ENCODE peak calls at places on chromosome 1, in seven cellular contexts. X is prostate gland, I is fibroblast of villous mesenchyme, F is stomach, T is lower lobe of right lung, R is fibroblast of lung, B is IMR-90. W is an unnamed sample.

GRCh38 chr1:174877208-174877673 is 122.5 kb upstream of the CACYBP start:
- DNase-seq in X (no peak), I (no peak), F (peak), T (no peak), R (no peak), B (no peak), W (peak)

GRCh38 chr1:91889717-91890459 is 3.9 kb upstream of the TGFBR3 start:
- DNase-seq in X (peak), I (peak), F (no peak), T (no peak), R (peak), B (peak), W (peak)

GRCh38 chr1:6490181-6491075 is 1.0 kb downstream of the PLEKHG5 start:
- DNase-seq in X (peak), I (peak), F (peak), T (peak), R (peak), B (peak), W (peak)

GRCh38 chr1:15020943-15021745 is 132.4 kb upstream of the TMEM51 start:
- DNase-seq in X (no peak), I (no peak), F (no peak), T (no peak), R (no peak), B (no peak), W (no peak)

GRCh38 chr1:231612393-231613089 is 14.0 kb upstream of the DISC1 start:
- DNase-seq in X (no peak), I (no peak), F (peak), T (peak), R (no peak), B (no peak), W (no peak)

GRCh38 chr1:36856126-36856525 is 178.2 kb downstream of the GRIK3 start:
- DNase-seq in X (no peak), I (no peak), F (no peak), T (no peak), R (no peak), B (no peak), W (no peak)

GRCh38 chr1:209886219-209886536 is 51.8 kb upstream of the SYT14 start:
- DNase-seq in X (no peak), I (no peak), F (no peak), T (no peak), R (no peak), B (no peak), W (no peak)

GRCh38 chr1:100868364-100868995 is 26.2 kb downstream of the EXTL2 start:
- DNase-seq in X (no peak), I (peak), F (no peak), T (no peak), R (peak), B (peak), W (no peak)

GRCh38 chr1:35717911-35718476 is 690 bp downstream of the C1orf216 start:
- DNase-seq in X (no peak), I (peak), F (peak), T (peak), R (peak), B (peak), W (peak)

GRCh38 chr1:71357708-71358107 is 276.9 kb upstream of the ZRANB2 start:
- DNase-seq in X (no peak), I (no peak), F (no peak), T (no peak), R (no peak), B (no peak), W (no peak)
- TF ChIP-seq CTCF in X (no peak), I (peak), F (no peak), T (no peak), R (no peak), B (no peak), W (no peak)

GRCh38 chr1:10948463-10948775 is 64.0 kb upstream of the TARDBP start:
- DNase-seq in X (no peak), I (no peak), F (no peak), T (no peak), R (no peak), B (no peak), W (no peak)
- TF ChIP-seq CTCF in X (no peak), I (no peak), F (no peak), T (no peak), R (no peak), B (no peak), W (no peak)

DNA sequence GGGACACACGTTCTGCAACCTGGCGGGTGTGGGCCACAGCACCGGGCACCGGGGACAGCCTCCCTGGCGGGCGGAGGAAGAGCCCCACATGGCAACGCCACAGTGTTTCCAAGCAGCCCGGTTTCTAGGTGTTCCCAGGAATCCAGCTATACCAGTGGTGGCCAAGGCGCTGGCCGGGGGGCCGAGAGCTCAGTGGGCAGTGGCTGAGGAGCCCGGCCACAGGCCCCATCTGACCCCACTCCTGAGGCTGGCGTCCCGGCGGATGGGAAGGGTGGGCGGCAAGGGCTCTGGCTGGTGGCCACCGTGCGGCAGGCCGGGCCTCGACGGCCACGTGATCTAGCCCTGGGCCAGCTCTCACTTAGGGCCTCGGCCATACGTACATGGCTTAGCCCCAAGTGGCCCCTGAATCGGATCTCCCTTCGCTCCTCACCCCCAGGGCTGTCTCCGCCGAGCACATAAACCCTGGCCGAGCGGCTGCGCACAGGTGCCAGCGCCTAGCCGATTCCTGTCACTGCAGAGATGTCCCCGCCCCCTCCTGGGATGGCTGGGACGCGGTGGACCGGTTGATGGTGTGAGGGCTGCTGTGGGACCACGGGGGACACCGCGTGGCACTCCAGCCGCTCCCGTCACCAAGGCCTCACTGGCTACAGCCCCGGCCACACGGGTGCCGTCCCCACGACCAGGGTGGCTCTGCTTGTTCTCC is 68.6 kb downstream of the MORN1 start:
- DNase-seq in X (no peak), I (no peak), F (no peak), T (peak), R (no peak), B (no peak), W (peak)
- TF ChIP-seq CTCF in X (no peak), I (no peak), F (no peak), T (peak), R (no peak), B (no peak), W (no peak)

DNA sequence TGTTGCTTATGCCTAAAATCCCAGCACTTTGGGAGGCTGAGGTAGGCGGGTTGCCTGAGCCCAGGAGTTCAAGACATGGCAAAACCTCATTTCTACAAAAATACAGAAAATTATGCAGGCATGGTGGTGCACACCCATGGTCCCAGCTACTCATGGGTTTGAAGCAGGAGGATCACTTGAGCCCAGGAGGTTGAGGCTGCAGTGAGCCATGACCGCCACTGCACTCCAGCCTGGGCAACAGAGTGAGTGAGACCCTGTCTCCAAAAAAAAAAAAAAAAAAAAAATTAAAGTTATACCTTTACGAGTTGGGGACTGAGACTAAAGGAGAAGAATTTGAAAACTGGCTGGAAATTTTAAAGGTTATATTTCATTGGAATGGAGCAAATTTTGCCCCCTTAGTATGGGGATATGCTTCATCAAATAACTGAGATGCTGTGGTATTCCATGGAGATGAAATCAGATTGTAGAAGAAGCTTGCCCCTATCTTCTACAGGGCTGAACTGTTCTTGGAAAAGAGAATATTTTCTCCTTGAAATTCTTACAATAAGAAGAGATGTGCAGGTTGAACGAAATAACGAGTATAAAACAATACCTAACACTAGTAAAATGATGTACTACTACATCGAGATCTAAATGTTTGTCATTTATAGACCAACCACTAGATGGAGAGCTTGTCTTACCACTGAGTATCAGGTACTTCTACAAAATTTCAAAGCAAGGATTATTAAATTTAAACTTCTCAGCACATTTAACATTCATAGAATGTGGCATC is 34.9 kb upstream of the SCYL3 start:
- DNase-seq in X (no peak), I (peak), F (no peak), T (no peak), R (peak), B (peak), W (no peak)
- TF ChIP-seq CTCF in X (no peak), I (peak), F (peak), T (peak), R (no peak), B (peak), W (peak)

GRCh38 chr1:22018583-22019559 is 17.4 kb downstream of the CELA3A start:
- DNase-seq in X (no peak), I (peak), F (peak), T (peak), R (peak), B (peak), W (peak)
- TF ChIP-seq CTCF in X (no peak), I (peak), F (no peak), T (no peak), R (peak), B (peak), W (no peak)

DNA sequence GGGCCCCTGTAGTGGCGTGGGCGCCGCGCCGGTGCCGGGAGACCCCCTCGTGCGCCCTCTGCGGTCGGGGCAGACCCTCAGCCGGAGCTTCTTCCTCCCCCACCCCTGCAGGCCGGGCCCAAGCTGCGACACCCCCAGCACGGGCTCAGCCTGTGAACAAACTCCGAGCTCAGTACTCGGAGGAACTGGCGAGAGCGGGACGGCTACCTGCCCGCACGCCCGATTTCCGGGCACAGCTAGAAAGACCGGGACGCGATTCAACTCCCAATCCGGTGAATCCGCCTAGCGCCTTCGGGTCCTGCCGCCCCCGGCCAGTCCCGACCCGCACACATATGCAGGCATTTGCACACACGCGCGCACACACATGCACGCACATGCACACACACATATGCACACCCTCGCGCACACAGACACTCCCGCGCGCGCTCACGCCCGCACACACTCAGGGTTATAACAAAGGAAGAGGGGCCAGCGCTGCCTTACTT is 580 bp upstream of the BLACAT1 start:
- DNase-seq in X (no peak), I (no peak), F (no peak), T (no peak), R (no peak), B (no peak), W (peak)
- TF ChIP-seq CTCF in X (no peak), I (no peak), F (no peak), T (no peak), R (no peak), B (no peak), W (no peak)

GRCh38 chr1:160416369-160416768 is 16.0 kb downstream of the VANGL2 start:
- DNase-seq in X (no peak), I (peak), F (no peak), T (no peak), R (peak), B (peak), W (peak)
- TF ChIP-seq CTCF in X (no peak), I (peak), F (peak), T (peak), R (peak), B (peak), W (peak)

DNA sequence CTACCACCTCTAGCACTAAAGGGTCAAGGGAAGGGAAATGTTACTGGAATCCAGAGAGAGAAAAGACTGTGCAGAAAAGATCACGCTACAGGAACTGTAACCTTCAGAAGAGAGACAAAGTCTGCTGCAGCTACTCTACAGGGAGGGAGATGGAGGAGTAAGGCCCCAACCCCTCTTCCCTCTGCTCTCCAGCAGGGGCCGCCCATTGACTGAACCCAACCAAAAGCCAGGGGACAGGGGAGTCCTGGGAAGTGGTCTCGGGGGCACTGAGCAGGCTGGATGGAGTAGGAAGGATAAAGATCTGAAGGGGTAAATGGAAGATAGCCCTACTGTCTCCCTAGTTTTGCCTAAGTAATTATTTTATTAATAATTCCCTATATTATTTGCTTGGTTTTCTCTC is 72.8 kb upstream of the NR5A2 start:
- DNase-seq in X (no peak), I (no peak), F (no peak), T (no peak), R (no peak), B (no peak), W (peak)
- TF ChIP-seq CTCF in X (no peak), I (peak), F (no peak), T (peak), R (peak), B (peak), W (peak)